ENCODE peak calls at places on chromosomes 3 and 15, in five cellular contexts. U is thoracic aorta; X is AG04450; G is CD8-positive, alpha-beta memory T cell; K is mammary epithelial cell. H is an unnamed sample.

GRCh38 chr15:34514251-34514760 is 69.1 kb downstream of the GOLGA8B start:
- DNase-seq in U (no peak), X (no peak), G (peak; percentile 21), K (no peak), H (no peak)

GRCh38 chr15:40242216-40242599 is 3.3 kb downstream of the PAK6 start:
- DNase-seq in U (no peak), X (no peak), G (no peak), K (no peak), H (no peak)

GRCh38 chr3:120039642-120040610 is 54.3 kb downstream of the GSK3B start:
- DNase-seq in U (no peak), X (no peak), G (no peak), K (no peak), H (no peak)

GRCh38 chr3:58557496-58557895 is 19.7 kb downstream of the FAM107A start:
- DNase-seq in U (no peak), X (no peak), G (no peak), K (no peak), H (no peak)

GRCh38 chr3:161296814-161297213 is 74.5 kb downstream of the SPTSSB start:
- DNase-seq in U (no peak), X (no peak), G (no peak), K (no peak), H (no peak)

GRCh38 chr3:15556512-15556911 is 35.0 kb upstream of the COLQ start:
- DNase-seq in U (no peak), X (no peak), G (no peak), K (no peak), H (no peak)

GRCh38 chr3:72398781-72399180 is 449.5 kb downstream of the SHQ1 start:
- DNase-seq in U (no peak), X (no peak), G (no peak), K (no peak), H (no peak)

GRCh38 chr3:37731895-37732294 is 129.8 kb upstream of the CTDSPL start:
- DNase-seq in U (no peak), X (no peak), G (no peak), K (no peak), H (no peak)

GRCh38 chr3:102302020-102302419 is 132.8 kb upstream of the ZPLD1 start:
- DNase-seq in U (no peak), X (no peak), G (no peak), K (no peak), H (no peak)

GRCh38 chr15:52134502-52135144 is 22.0 kb upstream of the BCL2L10 start:
- DNase-seq in U (no peak), X (no peak), G (no peak), K (no peak), H (no peak)

GRCh38 chr3:40302784-40303183 is 6.7 kb upstream of the EIF1B start:
- DNase-seq in U (no peak), X (no peak), G (no peak), K (no peak), H (no peak)

GRCh38 chr3:45711936-45712335 is 22.7 kb downstream of the SACM1L start:
- DNase-seq in U (no peak), X (no peak), G (no peak), K (no peak), H (no peak)

GRCh38 chr3:126959921-126960603 is 22.9 kb upstream of the PLXNA1 start:
- DNase-seq in U (no peak), X (no peak), G (no peak), K (peak; percentile 64), H (no peak)

GRCh38 chr15:71748327-71748726 is 62.0 kb upstream of the NR2E3 start:
- DNase-seq in U (no peak), X (no peak), G (no peak), K (peak; percentile 48), H (no peak)

GRCh38 chr15:82537351-82537908 is 2.8 kb downstream of the RPS17 start:
- DNase-seq in U (no peak), X (no peak), G (no peak), K (no peak), H (no peak)
- H3K4me3 ChIP-seq in U (no peak overlapping the region), X (no peak overlapping the region), G (no peak overlapping the region), K (peak overlapping the region; percentile 3), H (no peak overlapping the region)

DNA sequence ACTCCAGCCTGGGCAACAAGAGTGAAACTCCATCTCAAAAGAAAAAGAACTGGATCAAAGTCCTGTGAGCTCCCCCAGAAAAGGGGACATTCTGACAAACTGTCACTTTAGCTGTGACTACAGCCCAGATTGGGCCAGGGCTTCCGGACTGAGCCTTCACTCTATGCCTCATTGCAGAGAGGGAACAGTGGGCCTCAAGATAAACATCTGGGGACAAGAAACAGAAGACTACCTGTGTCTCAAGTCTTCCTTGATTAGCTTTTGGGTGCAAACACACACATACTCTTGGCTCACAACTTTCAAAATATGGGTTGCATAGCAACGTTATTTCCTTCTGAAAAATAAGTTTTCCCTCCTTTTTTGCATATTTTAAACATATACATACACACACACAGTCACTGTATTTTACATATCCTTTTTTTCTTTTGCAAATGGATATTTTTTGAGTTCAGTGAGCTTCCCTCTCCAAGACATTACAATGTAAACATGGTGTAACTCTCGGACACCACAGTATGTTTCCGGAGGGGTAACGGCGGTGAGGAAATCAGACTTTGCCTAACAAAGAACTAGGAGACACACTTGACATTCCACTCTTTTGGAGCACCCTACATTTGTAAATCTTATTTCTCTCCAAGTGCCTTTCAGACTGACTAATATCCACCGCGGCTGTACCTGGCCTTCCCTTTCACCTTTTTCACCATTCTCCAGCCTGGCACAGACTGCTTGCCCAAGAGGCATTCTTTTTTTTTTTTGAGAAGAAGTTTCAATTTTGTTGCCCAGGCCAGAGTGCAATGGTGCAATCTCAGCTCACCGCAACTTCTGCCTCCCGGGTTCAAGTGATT is 3.5 kb downstream of the TKT start:
- DNase-seq in U (no peak), X (no peak), G (no peak), K (no peak), H (no peak)
- H3K4me3 ChIP-seq in U (peak overlapping the region; percentile 79), X (peak overlapping the region; percentile 96), G (no peak overlapping the region), K (no peak overlapping the region), H (no peak overlapping the region)

GRCh38 chr15:31341501-31342195 is 15.0 kb downstream of the KLF13 start:
- DNase-seq in U (no peak), X (no peak), G (peak; percentile 63), K (peak; percentile 57), H (no peak)

GRCh38 chr15:31340591-31340990 is 14.0 kb downstream of the KLF13 start:
- DNase-seq in U (no peak), X (no peak), G (no peak), K (no peak), H (no peak)

GRCh38 chr15:31340047-31340446 is 13.4 kb downstream of the KLF13 start:
- DNase-seq in U (no peak), X (no peak), G (no peak), K (no peak), H (no peak)

GRCh38 chr15:31342381-31342780 is 15.7 kb downstream of the KLF13 start:
- DNase-seq in U (no peak), X (no peak), G (no peak), K (no peak), H (no peak)

GRCh38 chr15:31341036-31341435 is 14.4 kb downstream of the KLF13 start:
- DNase-seq in U (no peak), X (no peak), G (no peak), K (no peak), H (no peak)
- H3K4me3 ChIP-seq in U (no peak overlapping the region), X (no peak overlapping the region), G (peak overlapping the region; percentile 31), K (no peak overlapping the region), H (no peak overlapping the region)

DNA sequence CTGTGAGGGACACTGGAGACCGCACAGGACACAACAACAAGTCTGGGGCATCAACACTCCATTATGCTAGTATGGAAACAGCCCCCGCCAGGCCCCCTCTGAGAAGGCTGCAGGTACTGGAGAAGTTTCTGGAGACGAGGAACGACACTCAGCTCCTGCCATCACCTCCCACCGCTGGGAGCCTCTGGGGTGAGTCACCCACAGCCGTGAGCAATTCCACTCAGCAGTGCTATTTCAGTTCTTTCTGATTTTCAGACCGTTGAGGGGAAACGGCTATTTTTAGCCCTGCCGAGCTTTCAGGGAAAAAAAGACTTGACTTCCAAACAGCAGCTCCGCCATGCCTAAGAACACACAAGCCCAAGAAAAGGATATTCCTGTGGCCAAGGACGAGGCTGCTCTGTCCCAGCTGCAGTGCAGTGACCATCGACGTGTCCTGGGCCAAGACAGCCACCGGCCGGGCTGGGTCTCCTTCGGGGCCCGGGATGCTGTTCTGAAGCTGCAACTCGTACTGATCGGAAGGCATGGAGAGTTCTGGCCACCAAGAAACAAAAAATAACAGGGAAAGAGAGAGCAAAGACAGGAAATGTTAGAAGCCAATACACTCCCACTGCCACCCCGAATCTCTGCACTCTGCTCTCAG is 40.8 kb downstream of the NUP210 start:
- DNase-seq in U (peak; percentile 35), X (peak; percentile 55), G (no peak), K (no peak), H (no peak)
- H3K4me3 ChIP-seq in U (peak overlapping the region; percentile 64), X (no peak overlapping the region), G (no peak overlapping the region), K (no peak overlapping the region), H (no peak overlapping the region)

GRCh38 chr3:184566441-184567414 is 5.1 kb downstream of the EPHB3 start:
- DNase-seq in U (no peak), X (no peak), G (no peak), K (peak; percentile 56), H (no peak)

GRCh38 chr3:184568918-184569829 is 7.6 kb downstream of the EPHB3 start:
- DNase-seq in U (peak; percentile 41), X (peak; percentile 95), G (no peak), K (peak; percentile 82), H (no peak)

GRCh38 chr3:184568591-184568917 is 7.0 kb downstream of the EPHB3 start:
- DNase-seq in U (no peak), X (no peak), G (no peak), K (no peak), H (no peak)

GRCh38 chr3:184570035-184570434 is 8.4 kb downstream of the EPHB3 start:
- DNase-seq in U (no peak), X (no peak), G (no peak), K (no peak), H (no peak)

DNA sequence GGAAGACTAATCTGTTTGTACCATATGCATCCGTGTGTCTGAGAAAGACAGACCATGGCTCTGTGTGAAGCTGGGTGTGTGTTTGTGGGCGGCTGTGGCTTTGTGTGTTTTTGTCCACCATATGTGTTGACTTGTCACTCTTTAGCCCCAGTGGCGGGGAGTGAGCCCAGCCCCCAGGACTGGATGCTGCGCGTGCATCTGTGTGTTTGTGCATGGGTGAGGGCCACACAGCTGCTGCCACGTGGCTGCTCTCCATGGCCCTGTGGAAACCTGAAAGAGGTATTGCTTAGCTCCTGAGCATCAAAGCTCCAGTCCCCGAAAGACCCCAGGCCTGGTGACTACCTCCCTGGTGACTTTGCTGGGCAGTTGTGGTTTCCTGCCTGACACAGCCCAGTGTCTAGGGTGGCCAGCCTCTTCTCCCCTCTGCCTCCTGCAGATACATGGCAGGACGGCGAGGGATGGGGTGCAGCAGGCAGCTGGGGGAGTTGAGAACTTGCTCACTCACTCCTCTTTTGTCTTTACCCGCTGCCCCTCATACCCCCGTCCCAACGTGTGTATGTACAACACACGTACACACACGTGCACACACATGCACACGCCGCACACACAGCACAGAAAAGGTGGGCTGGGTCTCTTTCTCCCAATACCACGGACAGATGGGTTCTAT is 6.5 kb downstream of the EPHB3 start:
- DNase-seq in U (no peak), X (no peak), G (no peak), K (peak; percentile 21), H (no peak)
- H3K4me3 ChIP-seq in U (peak overlapping the region; percentile 78), X (peak overlapping the region; percentile 47), G (no peak overlapping the region), K (peak overlapping the region; percentile 5), H (no peak overlapping the region)

DNA sequence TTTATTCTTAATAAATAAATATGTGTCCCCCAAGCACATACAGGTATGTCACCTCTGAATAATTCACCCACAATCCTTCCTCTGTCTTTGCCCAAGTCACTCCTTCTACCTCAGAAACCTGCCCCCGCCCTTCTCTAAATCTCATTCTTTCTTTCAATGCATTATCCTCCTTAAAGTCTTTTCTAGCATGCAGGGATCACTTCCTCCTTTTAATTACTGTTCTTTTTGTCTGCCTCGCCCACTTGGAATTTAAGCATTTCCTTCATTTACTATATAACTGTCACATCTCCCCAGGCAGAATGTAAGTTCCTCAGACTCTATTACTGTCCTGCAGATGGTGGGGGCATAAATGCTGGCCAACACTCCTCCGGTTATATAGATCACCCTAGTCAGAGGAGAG is 7.8 kb downstream of the CCDC80 start:
- DNase-seq in U (no peak), X (no peak), G (no peak), K (no peak), H (no peak)
- H3K4me3 ChIP-seq in U (no peak overlapping the region), X (peak overlapping the region; percentile 38), G (no peak overlapping the region), K (no peak overlapping the region), H (no peak overlapping the region)